ENCODE peak calls at places on chromosomes 6 and 20, in nine cellular contexts. B, O, K, D, F, H, Z, X and A are unnamed samples.
A peak's percentile ranks its signal among the peaks of the same experiment; 100 is the strongest.

GRCh38 chr6:42996513-42996912 is 12.1 kb downstream of the PPP2R5D start:
- DNase-seq in Z (no peak), D (no peak), F (no peak), X (no peak), O (no peak), H (no peak), B (no peak), K (no peak), A (no peak)

GRCh38 chr20:37223053-37223452 is 38.6 kb downstream of the GHRH start:
- DNase-seq in O (no peak), K (no peak), F (no peak), D (no peak), B (no peak), H (peak; percentile 51), Z (no peak), X (no peak), A (no peak)

GRCh38 chr6:79127660-79128059 is 49.6 kb upstream of the PHIP start:
- DNase-seq in X (peak; percentile 64), H (no peak), B (no peak), Z (no peak), F (no peak), D (no peak), O (no peak), K (no peak), A (peak; percentile 34)

GRCh38 chr20:20060234-20060998 is 8.1 kb downstream of the CFAP61 start:
- DNase-seq in Z (no peak), O (no peak), X (no peak), K (no peak), F (no peak), H (no peak), D (no peak), B (no peak), A (peak; percentile 85)

GRCh38 chr6:125811259-125811658 is 20.5 kb downstream of the NCOA7 start:
- DNase-seq in Z (no peak), B (no peak), H (no peak), K (no peak), F (no peak), X (no peak), D (no peak), O (no peak), A (no peak)

GRCh38 chr6:20946037-20946436 is 411.8 kb downstream of the CDKAL1 start:
- DNase-seq in H (no peak), X (peak; percentile 46), D (no peak), O (no peak), B (no peak), Z (no peak), K (no peak), F (no peak), A (no peak)

GRCh38 chr6:159981591-159982245 is 12.8 kb downstream of the IGF2R start:
- DNase-seq in F (no peak), D (peak; percentile 84), B (no peak), X (no peak), O (peak; percentile 62), K (peak; percentile 69), Z (no peak), H (peak; percentile 77), A (no peak)

GRCh38 chr6:170111816-170112582 is 178.9 kb downstream of the DLL1 start:
- DNase-seq in F (no peak), H (no peak), K (peak; percentile 49), O (peak; percentile 7), D (peak; percentile 17), B (no peak), X (no peak), Z (no peak), A (no peak)

GRCh38 chr20:46139908-46140482 is 21.9 kb downstream of the CD40 start:
- DNase-seq in X (peak; percentile 45), K (no peak), Z (no peak), B (no peak), H (no peak), F (no peak), O (no peak), D (no peak), A (no peak)

GRCh38 chr6:32932132-32932868 is 8.5 kb downstream of the HLA-DMB start:
- DNase-seq in K (no peak), D (no peak), B (no peak), Z (no peak), O (no peak), X (no peak), F (no peak), H (no peak), A (no peak)

GRCh38 chr20:50783903-50784302 is 11.0 kb upstream of the BCAS4 start:
- DNase-seq in B (no peak), K (no peak), X (no peak), Z (no peak), F (no peak), H (no peak), D (no peak), O (no peak), A (peak; percentile 36)
- H3K27ac ChIP-seq in B (no peak overlapping the region), K (no peak overlapping the region), X (no peak overlapping the region), Z (no peak overlapping the region), F (no peak overlapping the region), H (no peak overlapping the region), D (no peak overlapping the region), O (no peak overlapping the region), A (no peak overlapping the region)

GRCh38 chr6:141321486-141322347 is 811.0 kb upstream of the GJE1 start:
- DNase-seq in K (no peak), X (no peak), B (no peak), H (no peak), O (no peak), Z (no peak), D (no peak), F (no peak), A (no peak)
- H3K4me3 ChIP-seq in K (no peak overlapping the region), X (no peak overlapping the region), B (no peak overlapping the region), H (no peak overlapping the region), O (no peak overlapping the region), Z (no peak overlapping the region), D (no peak overlapping the region), F (no peak overlapping the region), A (no peak overlapping the region)

GRCh38 chr20:25481235-25481917 is 73.9 kb downstream of the GINS1 start:
- DNase-seq in F (no peak), H (no peak), B (no peak), Z (no peak), O (no peak), X (no peak), D (peak; percentile 31), K (no peak), A (no peak)

GRCh38 chr20:25478889-25479568 is 71.6 kb downstream of the GINS1 start:
- DNase-seq in H (no peak), K (no peak), B (no peak), O (no peak), Z (no peak), F (no peak), X (no peak), D (peak; percentile 35), A (no peak)

GRCh38 chr20:25480156-25480555 is 72.7 kb downstream of the GINS1 start:
- DNase-seq in X (no peak), K (no peak), Z (no peak), B (no peak), O (no peak), D (no peak), H (no peak), F (no peak), A (no peak)

GRCh38 chr20:25480797-25481196 is 73.3 kb downstream of the GINS1 start:
- DNase-seq in B (no peak), X (no peak), D (peak; percentile 23), H (no peak), K (no peak), O (no peak), Z (no peak), F (no peak), A (no peak)

GRCh38 chr20:25479638-25480037 is 72.2 kb downstream of the GINS1 start:
- DNase-seq in O (no peak), D (peak; percentile 21), B (no peak), H (no peak), Z (no peak), X (no peak), F (no peak), K (peak; percentile 59), A (no peak)
- H3K36me3 ChIP-seq in O (no peaks in the 10 kb centered on the region), D (no peaks in the 10 kb centered on the region), B (no peaks in the 10 kb centered on the region), H (no peaks in the 10 kb centered on the region), Z (no peaks in the 10 kb centered on the region), X (peaks cover 3% of the 10 kb centered on the region), F (no peaks in the 10 kb centered on the region), K (no peaks in the 10 kb centered on the region), A (peaks cover 78% of the 10 kb centered on the region)

GRCh38 chr6:127477648-127478047 is 18.5 kb upstream of the KIAA0408 start:
- DNase-seq in D (no peak), O (no peak), F (no peak), B (no peak), H (no peak), Z (no peak), K (no peak), X (no peak), A (no peak)
- H3K27ac ChIP-seq in D (no peak overlapping the region), O (no peak overlapping the region), F (no peak overlapping the region), B (no peak overlapping the region), H (no peak overlapping the region), Z (no peak overlapping the region), K (no peak overlapping the region), X (no peak overlapping the region), A (no peak overlapping the region)

GRCh38 chr20:32842688-32843524 is 15.8 kb upstream of the EFCAB8 start:
- DNase-seq in Z (no peak), B (no peak), H (no peak), O (peak; percentile 31), X (no peak), K (no peak), D (no peak), F (no peak), A (no peak)

GRCh38 chr20:32846852-32847251 is 11.9 kb upstream of the EFCAB8 start:
- DNase-seq in X (no peak), B (no peak), D (no peak), K (no peak), F (no peak), O (no peak), Z (no peak), H (no peak), A (no peak)

GRCh38 chr20:32847964-32848363 is 10.8 kb upstream of the EFCAB8 start:
- DNase-seq in B (no peak), Z (no peak), F (no peak), X (no peak), K (no peak), D (no peak), O (no peak), H (no peak), A (no peak)

GRCh38 chr20:32848846-32849245 is 9.9 kb upstream of the EFCAB8 start:
- DNase-seq in B (no peak), O (no peak), X (no peak), Z (no peak), K (no peak), F (no peak), D (no peak), H (no peak), A (no peak)

DNA sequence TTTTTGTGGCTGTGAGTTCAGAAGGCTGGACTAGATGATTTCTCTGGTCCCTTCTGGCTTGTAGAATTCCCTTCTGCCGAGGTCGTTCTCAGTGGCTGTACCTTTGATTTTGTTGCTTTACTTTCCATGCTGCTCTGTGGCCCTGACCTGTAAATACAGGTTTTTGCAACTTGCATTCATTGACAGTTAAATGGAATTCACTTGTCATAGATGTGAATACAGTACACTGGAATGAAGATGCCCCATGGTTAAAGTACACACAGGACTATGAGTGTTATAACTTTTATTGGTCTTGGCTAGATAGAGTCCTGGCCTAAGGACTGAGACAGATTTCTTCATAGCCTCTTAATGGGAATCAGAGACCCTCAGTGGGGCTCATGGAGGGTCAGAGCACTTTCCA is 12.9 kb upstream of the EFCAB8 start:
- DNase-seq in F (no peak), H (no peak), D (no peak), X (no peak), O (no peak), B (no peak), K (no peak), Z (no peak), A (no peak)
- H3K4me3 ChIP-seq in F (no peak overlapping the region), H (no peak overlapping the region), D (no peak overlapping the region), X (no peak overlapping the region), O (no peak overlapping the region), B (no peak overlapping the region), K (no peak overlapping the region), Z (no peak overlapping the region), A (no peak overlapping the region)

GRCh38 chr20:58988565-58988882 is 7.5 kb downstream of the NELFCD start:
- DNase-seq in D (no peak), K (peak; percentile 19), B (no peak), F (no peak), O (no peak), Z (no peak), X (no peak), H (no peak), A (no peak)
- H3K36me3 ChIP-seq in D (no peaks in the 10 kb centered on the region), K (peaks cover 36% of the 10 kb centered on the region), B (no peaks in the 10 kb centered on the region), F (peaks cover 65% of the 10 kb centered on the region), O (peaks cover 17% of the 10 kb centered on the region), Z (peaks cover 20% of the 10 kb centered on the region), X (peaks cover 55% of the 10 kb centered on the region), H (no peaks in the 10 kb centered on the region), A (peaks cover 76% of the 10 kb centered on the region)